ENCODE peak calls at places on chromosomes 6 and 20, in six cellular contexts. L is cardiac muscle cell, G is uterus, C is RWPE2, Y is stomach, Z is small intestine. I is an unnamed sample. For H3K4me1, the result is how much of the 10 kb centered on the place peaks cover.

GRCh38 chr6:106849676-106850332 is 124.7 kb downstream of the CD24 start:
- DNase-seq in L (no peak), G (no peak), C (no peak), Y (no peak), Z (no peak), I (no peak)

GRCh38 chr6:108944058-108944457 is 95.8 kb downstream of the ARMC2 start:
- DNase-seq in L (no peak), G (no peak), C (no peak), Y (no peak), Z (no peak), I (no peak)

GRCh38 chr6:28134015-28134414 is 7.7 kb upstream of the ZKSCAN8 start:
- DNase-seq in L (peak), G (no peak), C (no peak), Y (no peak), Z (no peak), I (peak)

GRCh38 chr20:20712004-20712473 is 405 bp downstream of the RALGAPA2 start:
- DNase-seq in L (no peak), G (no peak), C (no peak), Y (peak), Z (peak), I (peak)

GRCh38 chr20:57247292-57247975 is 19.0 kb downstream of the BMP7 start:
- DNase-seq in L (no peak), G (no peak), C (no peak), Y (no peak), Z (no peak), I (peak)

GRCh38 chr6:158630944-158631616 is 13.5 kb downstream of the DYNLT1 start:
- DNase-seq in L (peak), G (peak), C (peak), Y (peak), Z (peak), I (no peak)

GRCh38 chr6:124577734-124578281 is 384.4 kb upstream of the RNF217 start:
- DNase-seq in L (no peak), G (no peak), C (no peak), Y (no peak), Z (no peak), I (no peak)

GRCh38 chr6:71619836-71620235 is 266.5 kb upstream of the RIMS1 start:
- DNase-seq in L (peak), G (no peak), C (no peak), Y (no peak), Z (no peak), I (no peak)

GRCh38 chr20:53702617-53703016 is 109.0 kb upstream of the ZNF217 start:
- DNase-seq in L (no peak), G (no peak), C (no peak), Y (no peak), Z (no peak), I (no peak)

GRCh38 chr6:18990313-18990978 is 603.3 kb downstream of the RNF144B start:
- DNase-seq in L (peak), G (peak), C (peak), Y (peak), Z (peak), I (peak)

GRCh38 chr6:152380351-152380767 is 256.8 kb downstream of the SYNE1 start:
- DNase-seq in L (peak), G (no peak), C (no peak), Y (no peak), Z (no peak), I (peak)

GRCh38 chr20:10909803-10910202 is 236.0 kb upstream of the JAG1 start:
- DNase-seq in L (no peak), G (no peak), C (no peak), Y (no peak), Z (no peak), I (no peak)

GRCh38 chr6:123091091-123091895 is 95.3 kb downstream of the CLVS2 start:
- DNase-seq in L (peak), G (peak), C (peak), Y (peak), Z (peak), I (no peak)

GRCh38 chr20:37741560-37741959 is 47.7 kb downstream of the CTNNBL1 start:
- DNase-seq in L (no peak), G (no peak), C (no peak), Y (no peak), Z (peak), I (no peak)

GRCh38 chr6:45577836-45578504 is 200.2 kb upstream of the SUPT3H start:
- DNase-seq in L (peak), G (no peak), C (no peak), Y (no peak), Z (no peak), I (no peak)

GRCh38 chr6:4319992-4320683 is 184.8 kb upstream of the ECI2 start:
- DNase-seq in L (peak), G (peak), C (no peak), Y (no peak), Z (peak), I (no peak)

GRCh38 chr20:41560971-41561370 is 57.2 kb downstream of the CHD6 start:
- DNase-seq in L (no peak), G (no peak), C (no peak), Y (no peak), Z (no peak), I (no peak)

GRCh38 chr6:93105017-93105416 is 314.3 kb downstream of the EPHA7 start:
- DNase-seq in L (peak), G (no peak), C (no peak), Y (no peak), Z (no peak), I (no peak)

GRCh38 chr6:135014353-135014832 is 40.2 kb downstream of the HBS1L start:
- DNase-seq in L (no peak), G (no peak), C (no peak), Y (no peak), Z (peak), I (no peak)

GRCh38 chr6:85483041-85483700 is 33.3 kb downstream of the NT5E start:
- DNase-seq in L (peak), G (peak), C (no peak), Y (peak), Z (peak), I (peak)

GRCh38 chr20:25076731-25077609 is 5.0 kb downstream of the VSX1 start:
- DNase-seq in L (peak), G (peak), C (no peak), Y (peak), Z (peak), I (peak)

DNA sequence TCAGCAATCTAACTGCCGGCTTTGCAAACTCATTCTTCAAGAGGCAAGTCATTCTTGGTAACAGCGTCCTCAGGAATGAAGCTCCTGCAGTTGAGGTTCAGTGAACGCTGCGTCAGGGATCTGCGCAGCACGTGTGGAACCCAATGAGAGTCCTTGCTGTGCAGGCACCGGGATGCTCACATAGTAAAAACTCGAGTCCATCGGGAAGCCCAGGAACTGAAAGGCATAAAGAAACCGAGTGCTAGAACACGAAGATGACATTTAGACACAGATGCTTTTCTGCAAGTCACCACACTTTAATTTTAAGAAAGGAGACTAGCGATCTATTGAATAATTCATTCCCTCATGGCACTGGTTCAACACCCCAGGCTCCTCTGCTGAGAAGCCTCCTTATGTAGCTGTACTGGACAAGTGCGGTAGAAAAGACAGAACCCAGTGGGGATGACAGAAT is 2.1 kb upstream of the AFDN start:
- DNase-seq in L (no peak), G (no peak), C (no peak), Y (no peak), Z (no peak), I (no peak)
- H3K4me3 ChIP-seq in L (no peak), G (no peak), C (no peak), Y (no peak), Z (no peak), I (no peak)

DNA sequence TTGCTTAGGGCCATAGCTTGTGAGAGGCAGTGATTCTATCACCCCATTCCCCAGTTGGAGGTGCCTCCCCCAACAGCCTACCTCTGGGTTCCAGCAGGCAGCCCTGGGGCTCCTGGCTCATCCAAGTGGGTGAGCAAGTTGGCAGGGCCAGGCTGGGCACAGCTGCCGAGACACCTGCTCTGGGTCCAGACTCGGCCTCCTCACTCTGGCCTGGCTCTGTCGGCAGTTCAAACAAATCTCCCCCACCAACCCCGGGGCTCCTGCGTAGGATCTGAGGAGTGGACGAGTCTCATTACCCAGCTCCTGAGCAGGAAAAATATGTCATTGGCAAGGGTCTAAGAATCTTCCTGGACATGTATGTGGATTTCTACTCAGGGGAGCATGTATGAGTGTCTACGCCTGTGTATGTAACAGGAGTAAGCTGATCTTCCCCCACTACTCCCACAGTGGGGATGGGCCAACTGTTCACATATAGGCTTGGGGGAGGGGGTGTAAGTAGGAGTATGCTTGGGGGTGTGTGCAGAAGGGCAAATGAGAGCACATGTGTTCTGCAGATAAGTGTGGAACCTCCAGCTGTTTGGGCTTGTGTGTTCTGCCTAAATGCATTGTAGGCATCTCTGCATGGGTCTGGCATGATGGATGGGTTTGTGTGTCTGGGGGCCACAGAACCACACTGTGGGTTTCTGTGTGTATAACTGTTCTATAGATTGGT is 2.0 kb downstream of the ID1 start:
- DNase-seq in L (peak), G (no peak), C (peak), Y (peak), Z (peak), I (peak)
- H3K4me1 ChIP-seq in L (under half), G (under half), C (half or more), Y (half or more), Z (under half), I (half or more)

GRCh38 chr20:47350691-47351545 is 5.6 kb downstream of the ZMYND8 start:
- DNase-seq in L (no peak), G (no peak), C (no peak), Y (no peak), Z (no peak), I (no peak)
- H3K4me3 ChIP-seq in L (peak), G (no peak), C (no peak), Y (no peak), Z (no peak), I (no peak)

DNA sequence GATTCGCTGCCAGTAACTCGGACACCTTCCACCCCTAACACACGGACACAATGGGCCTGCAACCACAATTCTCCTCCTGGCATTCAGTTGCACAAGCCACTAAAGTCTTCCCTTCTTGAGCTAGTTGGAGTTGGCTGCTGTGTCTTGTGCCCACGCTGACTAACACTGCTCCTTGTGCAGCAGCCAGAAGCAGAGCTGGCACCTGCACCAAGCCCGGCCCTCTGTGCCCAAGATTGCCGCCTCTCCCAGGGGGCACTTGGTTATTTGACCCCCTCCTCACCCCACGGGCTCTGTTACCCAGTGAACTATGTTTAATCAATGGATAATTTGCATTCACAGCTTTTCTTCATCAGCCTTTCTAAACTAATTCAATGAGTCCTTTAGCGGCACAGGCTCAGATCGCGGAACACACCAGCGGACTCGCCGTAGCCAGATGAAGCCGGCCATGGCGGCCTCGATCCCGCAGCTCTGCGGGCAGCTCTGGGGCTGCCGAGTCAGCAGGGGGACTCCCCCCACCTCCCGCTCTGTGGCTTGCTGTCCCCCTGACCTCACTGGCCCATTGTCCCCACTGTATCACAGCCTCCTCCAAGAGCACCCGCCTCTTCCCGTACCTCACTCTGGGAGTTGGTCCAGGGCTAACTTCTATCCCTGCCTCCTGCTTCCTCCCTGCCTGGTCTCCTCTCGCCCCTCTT is 94.8 kb upstream of the AFDN start:
- DNase-seq in L (no peak), G (no peak), C (no peak), Y (peak), Z (no peak), I (no peak)
- H3K4me1 ChIP-seq in L (under half), G (under half), C (under half), Y (under half), Z (under half), I (under half)

DNA sequence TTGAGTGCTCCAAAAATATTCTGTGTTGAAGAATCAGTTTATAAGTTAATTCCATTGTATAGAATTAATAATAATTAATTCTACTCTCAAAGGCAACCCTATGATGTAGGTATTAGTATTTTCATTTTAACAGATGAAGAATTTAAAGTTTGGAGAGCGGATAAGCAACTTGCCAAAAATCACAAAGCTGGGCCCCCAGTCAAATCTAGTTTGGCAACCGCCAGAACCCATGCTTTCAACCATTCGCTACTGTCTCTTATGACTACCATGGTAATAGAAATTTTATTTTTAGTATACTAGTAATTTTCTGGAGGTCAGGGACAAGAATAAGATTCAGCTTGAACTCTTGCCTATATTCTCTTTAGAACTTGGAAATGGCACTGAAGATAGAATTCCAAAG is 229.8 kb downstream of the IBTK start:
- DNase-seq in L (no peak), G (no peak), C (no peak), Y (no peak), Z (no peak), I (no peak)
- H3K4me3 ChIP-seq in L (no peak), G (no peak), C (no peak), Y (no peak), Z (no peak), I (no peak)

GRCh38 chr6:39365281-39366074 is 43.0 kb upstream of the KCNK16 start:
- DNase-seq in L (peak), G (no peak), C (no peak), Y (no peak), Z (no peak), I (no peak)
- H3K4me1 ChIP-seq in L (under half), G (under half), C (under half), Y (under half), Z (under half), I (under half)

GRCh38 chr20:32189123-32189410 is 18.5 kb downstream of the PLAGL2 start:
- DNase-seq in L (no peak), G (no peak), C (no peak), Y (no peak), Z (no peak), I (no peak)
- H3K4me3 ChIP-seq in L (no peak), G (peak), C (no peak), Y (peak), Z (no peak), I (no peak)